ENCODE peak calls at places on chromosomes 13 and 19, in eight cellular contexts. N is psoas muscle; W is cardiac muscle cell; U is AG04450; X is CD8-positive, alpha-beta T cell; R is colonic mucosa; V is fibroblast of lung; Z is left lung. F is an unnamed sample.

GRCh38 chr19:56639217-56639616 is 3.7 kb upstream of the SMIM17 start:
- DNase-seq in W (peak; percentile 8), N (no peak), V (peak; percentile 10), R (no peak), U (no peak), X (no peak), Z (no peak), F (no peak)

GRCh38 chr19:3700242-3701032 is at the start of gene PIP5K1C:
- DNase-seq in V (peak; percentile 69), R (peak; percentile 94), N (peak; percentile 95), X (peak; percentile 97), Z (peak; percentile 98), W (peak; percentile 88), U (peak; percentile 36), F (peak; percentile 97)

GRCh38 chr19:40705362-40705651 is 11.4 kb downstream of the COQ8B start:
- DNase-seq in U (no peak), V (no peak), R (no peak), W (peak; percentile 58), N (peak; percentile 81), X (no peak), Z (peak; percentile 66), F (no peak)

GRCh38 chr19:44718441-44719261 is 19.7 kb downstream of the CEACAM16 start:
- DNase-seq in Z (no peak), U (peak; percentile 7), N (peak; percentile 71), X (no peak), V (peak; percentile 73), W (peak; percentile 89), R (peak; percentile 90), F (no peak)

GRCh38 chr19:29841209-29841558 is 29.4 kb downstream of the CCNE1 start:
- DNase-seq in N (peak; percentile 41), U (no peak), R (no peak), Z (no peak), W (no peak), X (no peak), V (no peak), F (no peak)

GRCh38 chr13:59304596-59304995 is 859.1 kb downstream of the DIAPH3 start:
- DNase-seq in V (no peak), Z (no peak), N (no peak), U (no peak), W (no peak), R (no peak), X (no peak), F (no peak)

GRCh38 chr19:4059931-4060620 is 6.6 kb downstream of the ZBTB7A start:
- DNase-seq in U (no peak), Z (peak; percentile 89), R (peak; percentile 90), X (peak; percentile 78), W (peak; percentile 57), V (no peak), N (peak; percentile 90), F (peak; percentile 93)

GRCh38 chr19:3398114-3398899 is 31.9 kb downstream of the NFIC start:
- DNase-seq in Z (peak; percentile 85), N (peak; percentile 85), W (peak; percentile 36), X (no peak), U (no peak), R (peak; percentile 62), V (peak; percentile 40), F (peak; percentile 83)

GRCh38 chr13:86653009-86653408 is 853.8 kb upstream of the SLITRK6 start:
- DNase-seq in U (no peak), X (no peak), V (no peak), N (no peak), W (no peak), R (no peak), Z (no peak), F (no peak)

GRCh38 chr19:17332677-17333581 is 1.7 kb downstream of the ANO8 start:
- DNase-seq in Z (no peak), R (no peak), X (no peak), U (no peak), V (peak; percentile 42), W (peak; percentile 65), N (no peak), F (peak; percentile 78)

GRCh38 chr13:102742506-102742905 is 31.1 kb downstream of the TEX30 start:
- DNase-seq in X (no peak), V (no peak), R (no peak), U (no peak), Z (no peak), W (no peak), N (no peak), F (no peak)

GRCh38 chr13:103694471-103694870 is 628.3 kb upstream of the SLC10A2 start:
- DNase-seq in N (no peak), Z (no peak), W (no peak), U (no peak), R (no peak), X (no peak), V (no peak), F (no peak)

GRCh38 chr13:98490866-98491265 is 86.0 kb downstream of the STK24 start:
- DNase-seq in X (peak; percentile 15), W (no peak), U (no peak), R (no peak), N (no peak), Z (no peak), V (no peak), F (no peak)

GRCh38 chr13:91369432-91369831 is 21.9 kb downstream of the MIR17HG start:
- DNase-seq in Z (no peak), V (peak; percentile 67), N (no peak), U (no peak), X (no peak), R (no peak), W (peak; percentile 78), F (no peak)

GRCh38 chr13:97505022-97505421 is 71.1 kb downstream of the RAP2A start:
- DNase-seq in Z (no peak), U (no peak), X (no peak), R (no peak), W (no peak), N (no peak), V (no peak), F (no peak)

GRCh38 chr13:20425819-20426219 is 99.8 kb downstream of the CRYL1 start:
- DNase-seq in V (peak; percentile 20), U (no peak), R (no peak), N (no peak), Z (peak; percentile 65), W (no peak), X (no peak), F (no peak)

GRCh38 chr19:1140673-1141072 is 33.4 kb downstream of the SBNO2 start:
- DNase-seq in Z (peak; percentile 77), N (no peak), R (no peak), V (no peak), X (no peak), W (no peak), U (no peak), F (no peak)

GRCh38 chr13:45879666-45880065 is 28.1 kb upstream of the SIAH3 start:
- DNase-seq in V (peak; percentile 15), W (no peak), R (no peak), N (peak; percentile 90), Z (no peak), X (no peak), U (no peak), F (no peak)

GRCh38 chr19:9827325-9828238 is at the start of gene UBL5:
- DNase-seq in N (peak; percentile 92), Z (peak; percentile 93), X (peak; percentile 91), W (peak; percentile 82), R (peak; percentile 95), U (no peak), V (peak; percentile 77), F (peak; percentile 95)

DNA sequence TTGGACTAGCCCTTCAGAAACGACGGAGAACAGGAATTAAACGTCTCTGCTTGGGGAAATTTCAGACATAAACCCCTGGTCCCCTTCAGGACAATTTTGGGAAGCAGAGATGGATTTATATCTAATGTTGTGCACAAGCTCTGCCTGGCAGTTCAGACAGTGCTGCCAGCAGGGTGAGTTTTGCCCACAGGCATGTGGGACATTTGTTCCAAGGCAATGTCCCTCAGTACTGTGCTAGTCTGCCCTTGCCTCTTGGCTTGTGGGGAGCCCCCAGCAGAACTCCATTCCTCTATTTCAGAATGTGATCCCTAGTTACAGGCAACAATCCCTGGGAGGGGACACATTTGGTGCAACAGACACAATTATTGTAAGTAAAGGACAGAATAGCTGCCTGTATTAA is 76.5 kb upstream of the GPR12 start:
- DNase-seq in W (no peak), U (no peak), V (no peak), X (no peak), Z (no peak), R (no peak), N (no peak), F (no peak)
- H3K27ac ChIP-seq in W (no peak overlapping the region), U (no peak overlapping the region), V (no peak overlapping the region), X (no peak overlapping the region), Z (no peak overlapping the region), R (no peak overlapping the region), N (no peak overlapping the region), F (no peak overlapping the region)

GRCh38 chr19:35169226-35169995 is 14.9 kb downstream of the FXYD5 start:
- DNase-seq in X (no peak), V (no peak), N (no peak), U (no peak), W (no peak), Z (no peak), R (no peak), F (no peak)
- H3K27ac ChIP-seq in X (no peak overlapping the region), V (no peak overlapping the region), N (no peak overlapping the region), U (no peak overlapping the region), W (no peak overlapping the region), Z (no peak overlapping the region), R (no peak overlapping the region), F (no peak overlapping the region)

DNA sequence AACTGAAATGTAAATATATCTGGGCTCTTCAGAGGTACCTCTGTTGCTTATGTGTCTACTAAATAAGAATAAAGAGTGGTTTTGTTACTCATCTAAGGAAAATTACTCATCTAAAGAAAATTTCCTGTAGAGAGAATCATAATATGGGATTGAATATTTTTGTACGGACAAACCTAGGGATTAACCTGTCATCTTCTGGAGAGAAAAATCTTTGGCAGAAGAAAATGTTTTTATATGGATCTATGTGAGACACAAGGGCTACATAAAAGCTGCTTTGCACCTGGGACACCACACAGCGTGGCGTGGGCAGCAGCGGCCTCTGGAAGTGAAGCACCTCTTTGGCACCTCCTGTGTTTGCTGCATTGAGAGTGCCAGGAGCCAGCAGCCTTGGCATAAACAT is 242.9 kb upstream of the DACH1 start:
- DNase-seq in X (no peak), R (no peak), N (no peak), Z (no peak), U (no peak), W (no peak), V (peak; percentile 61), F (no peak)
- H3K27ac ChIP-seq in X (no peak overlapping the region), R (no peak overlapping the region), N (no peak overlapping the region), Z (no peak overlapping the region), U (no peak overlapping the region), W (no peak overlapping the region), V (no peak overlapping the region), F (no peak overlapping the region)

GRCh38 chr19:19191920-19192882 is at the start of the genes BORCS8 and RFXANK:
- DNase-seq in X (peak; percentile 98), R (peak; percentile 99), U (peak; percentile 98), Z (peak; percentile 98), N (peak; percentile 99), W (peak; percentile 99), V (peak; percentile 98), F (peak; percentile 99)

GRCh38 chr19:19192910-19193423 is 909 bp downstream of the RFXANK start:
- DNase-seq in R (no peak), V (no peak), U (no peak), X (no peak), W (peak; percentile 15), Z (no peak), N (no peak), F (no peak)

DNA sequence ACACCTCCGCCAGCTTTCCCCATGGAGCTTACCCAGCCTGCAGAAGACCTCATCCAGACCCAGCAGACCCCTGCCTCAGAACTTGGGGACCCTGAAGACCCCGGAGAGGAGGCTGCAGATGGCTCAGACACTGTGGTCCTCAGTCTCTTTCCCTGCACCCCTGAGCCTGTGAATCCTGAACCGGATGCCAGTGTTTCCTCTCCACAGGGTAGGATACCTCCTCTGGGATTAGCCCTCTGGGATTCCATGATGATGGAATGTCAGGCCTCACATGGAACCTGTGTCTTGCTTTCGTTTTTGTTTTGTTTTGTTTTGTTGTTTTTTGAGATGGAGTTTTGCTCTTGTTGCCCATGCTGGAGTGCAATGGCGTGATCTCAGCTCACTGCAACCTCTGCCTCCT is 1.9 kb downstream of the RFXANK start:
- DNase-seq in Z (no peak), W (no peak), N (no peak), V (no peak), X (no peak), R (no peak), U (no peak), F (no peak)
- H3K27ac ChIP-seq in Z (peak overlapping the region; percentile 100), W (no peak overlapping the region), N (no peak overlapping the region), V (no peak overlapping the region), X (no peak overlapping the region), R (no peak overlapping the region), U (no peak overlapping the region), F (peak overlapping the region; percentile 100)